ENCODE peak calls at places on chromosomes 16 and 17, in five cellular contexts. J, G, V, N and A are unnamed samples. For H3K4me1, the result is how much of the 10 kb centered on the place peaks cover.

GRCh38 chr16:2497116-2497630 is 16.6 kb upstream of the ATP6V0C start:
- DNase-seq in J (no peak), N (no peak), G (no peak), V (no peak), A (no peak)

GRCh38 chr16:27377666-27378485 is 24.1 kb upstream of the IL21R start:
- DNase-seq in J (no peak), G (no peak), N (no peak), V (no peak), A (no peak)

GRCh38 chr17:1272701-1273100 is 2.5 kb downstream of the BHLHA9 start:
- DNase-seq in N (no peak), G (no peak), J (no peak), V (no peak), A (no peak)

GRCh38 chr16:89565506-89566372 is 5.3 kb downstream of the RPL13 start:
- DNase-seq in V (peak), J (peak), N (peak), G (no peak), A (peak)

GRCh38 chr17:7634384-7634783 is 4.4 kb downstream of the SHBG start:
- DNase-seq in V (no peak), N (peak), J (peak), G (no peak), A (no peak)

GRCh38 chr17:37701424-37702020 is 43.3 kb downstream of the HNF1B start:
- DNase-seq in G (no peak), V (peak), N (no peak), J (peak), A (no peak)

GRCh38 chr17:47789611-47790520 is 31.7 kb downstream of the OSBPL7 start:
- DNase-seq in J (peak), G (no peak), V (peak), N (no peak), A (no peak)

GRCh38 chr16:50371936-50372595 is 3.3 kb upstream of the BRD7 start:
- DNase-seq in J (no peak), G (no peak), V (no peak), N (peak), A (no peak)

GRCh38 chr17:31357831-31358400 is 33.6 kb upstream of the RAB11FIP4 start:
- DNase-seq in V (no peak), G (no peak), J (no peak), N (no peak), A (no peak)

GRCh38 chr17:148757-149156 is 11.4 kb downstream of the SCGB1C2 start:
- DNase-seq in G (no peak), J (no peak), N (peak), V (no peak), A (no peak)

GRCh38 chr17:40331743-40332641 is 23.0 kb downstream of the RARA start:
- DNase-seq in V (peak), N (peak), G (peak), J (no peak), A (peak)

GRCh38 chr17:80408872-80409271 is 6.1 kb upstream of the ENDOV start:
- DNase-seq in J (no peak), N (no peak), G (no peak), V (peak), A (no peak)

GRCh38 chr17:27573971-27574525 is 56.9 kb upstream of the LGALS9 start:
- DNase-seq in N (no peak), V (no peak), J (no peak), G (no peak), A (peak)

GRCh38 chr17:10210151-10210574 is 11.8 kb upstream of the GAS7 start:
- DNase-seq in J (no peak), N (no peak), V (no peak), G (no peak), A (no peak)

GRCh38 chr16:82938108-82938507 is 311.3 kb downstream of the CDH13 start:
- DNase-seq in N (no peak), J (no peak), G (no peak), V (no peak), A (no peak)

GRCh38 chr16:59164461-59164860 is 430.3 kb upstream of the GOT2 start:
- DNase-seq in V (peak), J (no peak), G (no peak), N (no peak), A (no peak)

GRCh38 chr17:2711608-2712299 is at the start of gene CLUH:
- DNase-seq in N (peak), G (peak), J (peak), V (peak), A (peak)
- TF ChIP-seq POLR2A in N (peak), G (peak), J (peak), V (no peak), A (peak)

DNA sequence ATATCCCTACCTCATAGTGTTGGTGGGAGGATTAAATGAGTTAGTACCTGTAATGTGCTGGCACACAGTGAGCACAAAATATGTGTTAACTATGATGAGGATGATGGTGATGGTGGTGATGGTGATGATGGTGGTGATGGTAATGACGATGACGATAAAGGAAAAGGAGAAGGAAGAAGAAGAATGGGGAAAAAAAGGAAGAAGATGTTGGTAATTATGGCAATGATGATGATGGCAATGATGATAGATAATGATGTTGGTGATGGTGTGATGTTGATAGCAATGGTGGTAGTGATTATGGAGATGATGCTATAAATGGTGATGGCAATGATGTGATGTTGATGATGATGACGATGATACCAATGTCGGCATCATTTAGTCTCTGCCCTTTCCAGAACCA is 270.2 kb downstream of the GRIN2A start:
- DNase-seq in J (no peak), V (no peak), G (no peak), N (no peak), A (no peak)
- H3K27ac ChIP-seq in J (no peak), V (no peak), G (no peak), N (no peak), A (no peak)

GRCh38 chr17:49213803-49214202 is 3.3 kb downstream of the ABI3 start:
- DNase-seq in V (no peak), J (no peak), N (no peak), G (no peak), A (no peak)

GRCh38 chr17:49216482-49216881 is 6.0 kb downstream of the ABI3 start:
- DNase-seq in G (no peak), V (no peak), N (no peak), J (no peak), A (no peak)

GRCh38 chr17:49214665-49215360 is 4.3 kb downstream of the ABI3 start:
- DNase-seq in V (peak), J (no peak), G (no peak), N (no peak), A (no peak)

GRCh38 chr17:49210158-49211029 is at the start of the genes ABI3 and GNGT2:
- DNase-seq in V (peak), G (no peak), N (peak), J (no peak), A (no peak)

DNA sequence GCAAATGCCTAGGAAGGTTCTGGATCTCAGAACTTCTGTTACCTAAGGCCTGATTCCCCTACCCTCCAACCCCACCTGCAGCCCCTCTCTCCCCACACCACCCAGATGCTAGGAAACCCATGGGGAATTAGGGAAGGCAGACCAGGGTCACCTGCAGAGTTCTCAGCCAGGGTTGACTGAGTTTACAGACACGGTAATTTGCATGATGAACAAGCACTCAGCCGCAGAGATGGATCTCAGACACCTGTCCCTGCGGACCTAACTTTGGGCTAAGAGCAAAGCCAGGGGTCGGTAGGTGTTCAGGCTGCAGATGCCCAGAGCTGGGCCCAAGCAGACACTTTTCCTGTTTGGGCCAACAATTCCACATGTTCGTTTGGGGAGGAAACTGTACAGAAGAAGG is 2.9 kb downstream of the ABI3 start:
- DNase-seq in J (no peak), V (no peak), N (no peak), G (no peak), A (no peak)
- H3K4me1 ChIP-seq in J (under half), V (under half), N (under half), G (under half), A (under half)

GRCh38 chr17:44269118-44269794 is 1.3 kb upstream of the SLC4A1 start:
- DNase-seq in G (no peak), J (no peak), V (no peak), N (no peak), A (no peak)

GRCh38 chr17:44267818-44268490 is at the start of gene SLC4A1:
- DNase-seq in J (no peak), N (no peak), V (no peak), G (no peak), A (no peak)

GRCh38 chr17:44267165-44267455 is 825 bp downstream of the SLC4A1 start:
- DNase-seq in G (no peak), N (no peak), J (no peak), V (no peak), A (no peak)

GRCh38 chr17:44263360-44263902 is 4.5 kb downstream of the SLC4A1 start:
- DNase-seq in V (no peak), J (no peak), N (no peak), G (no peak), A (no peak)

GRCh38 chr17:44266402-44267164 is 1.4 kb downstream of the SLC4A1 start:
- DNase-seq in J (no peak), V (no peak), G (no peak), N (no peak), A (no peak)
- TF ChIP-seq POLR2A in J (no peak), V (no peak), G (no peak), N (no peak), A (no peak)

GRCh38 chr17:45982791-45983613 is 16.0 kb upstream of the STH start:
- DNase-seq in J (no peak), V (no peak), N (no peak), G (no peak), A (no peak)

GRCh38 chr17:45986056-45986455 is 13.0 kb upstream of the STH start:
- DNase-seq in V (no peak), G (no peak), J (no peak), N (no peak), A (no peak)

GRCh38 chr17:45984368-45984767 is 14.7 kb upstream of the STH start:
- DNase-seq in V (no peak), J (no peak), N (no peak), G (no peak), A (no peak)

GRCh38 chr17:45985447-45985846 is 13.6 kb upstream of the STH start:
- DNase-seq in G (no peak), V (no peak), N (no peak), J (no peak), A (no peak)

DNA sequence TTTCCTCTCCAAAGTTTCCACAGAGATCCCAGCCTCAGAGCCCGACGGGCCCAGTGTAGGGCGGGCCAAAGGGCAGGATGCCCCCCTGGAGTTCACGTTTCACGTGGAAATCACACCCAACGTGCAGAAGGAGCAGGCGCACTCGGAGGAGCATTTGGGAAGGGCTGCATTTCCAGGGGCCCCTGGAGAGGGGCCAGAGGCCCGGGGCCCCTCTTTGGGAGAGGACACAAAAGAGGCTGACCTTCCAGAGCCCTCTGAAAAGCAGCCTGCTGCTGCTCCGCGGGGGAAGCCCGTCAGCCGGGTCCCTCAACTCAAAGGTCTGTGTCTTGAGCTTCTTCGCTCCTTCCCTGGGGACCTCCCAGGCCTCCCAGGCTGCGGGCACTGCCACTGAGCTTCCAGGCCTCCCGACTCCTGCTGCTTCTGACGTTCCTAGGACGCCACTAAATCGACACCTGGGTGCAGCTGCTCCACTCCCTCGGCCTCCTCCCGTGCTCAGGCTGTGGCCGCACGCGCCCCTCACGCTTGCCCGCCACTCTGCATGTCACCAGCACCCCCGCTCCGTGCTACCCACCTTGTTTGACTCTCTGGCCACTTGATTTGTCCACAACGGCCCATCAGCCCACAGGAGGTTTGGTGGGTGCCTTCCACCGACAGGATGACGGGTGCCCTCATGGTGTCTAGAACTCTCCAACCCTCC is 15.3 kb upstream of the STH start:
- DNase-seq in V (no peak), N (no peak), J (no peak), G (no peak), A (no peak)
- H3K27ac ChIP-seq in V (no peak), N (no peak), J (no peak), G (no peak), A (no peak)